ENCODE peak calls at places on chromosomes 5 and 9, in nine cellular contexts. Y, P, N, M, H, G, L, X and C are unnamed samples.

GRCh38 chr5:91257301-91257700 is 125.8 kb downstream of the ARRDC3 start:
- DNase-seq in G (no peak), P (no peak), Y (no peak), M (no peak), N (no peak), X (no peak), L (no peak), H (no peak), C (no peak)

GRCh38 chr5:29924107-29924506 is 1269.4 kb upstream of the CDH6 start:
- DNase-seq in M (no peak), L (no peak), H (no peak), G (peak), P (no peak), Y (no peak), X (no peak), N (no peak), C (no peak)

GRCh38 chr5:96538831-96539250 is 105.8 kb upstream of the PCSK1 start:
- DNase-seq in G (no peak), L (no peak), M (no peak), X (no peak), Y (no peak), N (no peak), P (peak), H (no peak), C (peak)

GRCh38 chr5:140358738-140359310 is 1.2 kb upstream of the SLC4A9 start:
- DNase-seq in P (no peak), M (no peak), G (no peak), X (no peak), L (peak), Y (no peak), H (no peak), N (peak), C (peak)

GRCh38 chr5:68538886-68539420 is 323.4 kb downstream of the PIK3R1 start:
- DNase-seq in L (no peak), Y (no peak), P (no peak), X (no peak), M (no peak), N (no peak), H (no peak), G (no peak), C (no peak)

GRCh38 chr9:93259490-93260289 is 75.8 kb downstream of the WNK2 start:
- DNase-seq in H (peak), P (no peak), L (no peak), Y (no peak), X (peak), G (no peak), M (peak), N (no peak), C (no peak)

GRCh38 chr5:157596449-157596848 is 20.9 kb upstream of the ADAM19 start:
- DNase-seq in M (no peak), P (no peak), X (no peak), L (peak), H (no peak), Y (no peak), N (no peak), G (no peak), C (no peak)

GRCh38 chr5:68287976-68288755 is 72.6 kb downstream of the PIK3R1 start:
- DNase-seq in L (peak), M (peak), G (peak), P (no peak), X (peak), H (peak), N (peak), Y (no peak), C (peak)

GRCh38 chr9:126862461-126862830 is 2.0 kb downstream of the ZBTB34 start:
- DNase-seq in X (no peak), P (no peak), H (no peak), M (no peak), L (no peak), N (no peak), Y (no peak), G (no peak), C (peak)

DNA sequence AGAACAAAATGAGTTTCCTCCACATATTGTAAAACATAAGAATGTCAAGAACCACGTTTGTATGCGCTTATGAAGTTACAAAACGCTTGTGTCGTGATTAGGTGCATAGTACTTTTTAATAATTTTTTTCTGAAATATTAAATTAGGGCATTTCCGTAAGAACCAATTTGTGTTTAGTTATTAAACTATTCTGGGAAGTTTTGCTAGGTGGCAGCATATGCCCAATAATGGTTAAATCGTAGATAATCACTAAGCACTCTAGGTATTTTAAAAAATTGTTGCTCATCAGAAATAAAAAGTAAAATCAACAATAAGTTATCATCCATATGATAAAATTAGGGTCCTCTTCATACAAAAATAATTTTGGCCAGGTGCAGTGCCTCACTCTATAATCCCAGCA is 5.4 kb downstream of the SRFBP1 start:
- DNase-seq in X (no peak), Y (no peak), G (peak), P (no peak), L (no peak), H (no peak), N (no peak), M (no peak), C (peak)
- H3K4me3 ChIP-seq in X (no peak), Y (no peak), G (no peak), P (no peak), L (no peak), H (no peak), N (no peak), M (no peak), C (no peak)

DNA sequence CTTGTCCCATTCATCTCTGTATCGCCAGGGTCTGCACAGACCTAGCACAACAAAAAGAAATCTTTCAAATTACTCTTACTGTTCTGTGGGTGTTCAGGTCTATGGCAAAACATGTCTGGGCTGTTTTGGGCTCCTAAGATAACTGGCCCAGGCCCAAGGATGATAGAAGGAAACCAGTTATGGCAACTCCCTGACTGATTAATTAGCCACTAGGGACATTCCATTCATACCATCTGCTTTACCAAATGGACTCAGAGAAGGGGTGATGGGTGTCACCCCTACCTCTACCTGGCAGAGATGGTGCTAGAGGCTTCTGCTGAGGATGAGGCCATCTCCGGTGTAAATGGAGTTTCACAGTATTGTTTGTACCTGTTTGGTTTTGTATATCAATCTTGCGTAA is 1.9 kb downstream of the SLC31A2 start:
- DNase-seq in H (no peak), G (peak), X (no peak), N (no peak), M (no peak), P (peak), L (no peak), Y (no peak), C (no peak)
- TF ChIP-seq CTCF in H (no peak), G (peak), X (no peak), N (no peak), M (no peak), P (no peak), L (no peak), Y (no peak), C (no peak)

GRCh38 chr9:124267271-124267807 is 9.6 kb downstream of the NEK6 start:
- DNase-seq in Y (no peak), H (peak), P (no peak), L (peak), N (peak), G (peak), M (peak), X (no peak), C (peak)
- H3K4me3 ChIP-seq in Y (peak), H (no peak), P (no peak), L (no peak), N (peak), G (no peak), M (no peak), X (no peak), C (no peak)

GRCh38 chr9:131633491-131634031 is 88.2 kb downstream of the PRRT1B start:
- DNase-seq in G (peak), H (no peak), N (no peak), Y (no peak), M (no peak), L (peak), P (no peak), X (no peak), C (no peak)

GRCh38 chr9:131635912-131636311 is 90.6 kb downstream of the PRRT1B start:
- DNase-seq in G (no peak), Y (no peak), N (no peak), L (no peak), H (no peak), P (no peak), X (no peak), M (no peak), C (no peak)

GRCh38 chr9:131631254-131631653 is 85.9 kb downstream of the PRRT1B start:
- DNase-seq in M (no peak), Y (no peak), P (no peak), X (no peak), N (no peak), G (no peak), H (no peak), L (no peak), C (no peak)

GRCh38 chr9:131636593-131636992 is 91.3 kb downstream of the PRRT1B start:
- DNase-seq in M (no peak), N (no peak), Y (no peak), X (no peak), L (no peak), H (no peak), G (no peak), P (no peak), C (no peak)

DNA sequence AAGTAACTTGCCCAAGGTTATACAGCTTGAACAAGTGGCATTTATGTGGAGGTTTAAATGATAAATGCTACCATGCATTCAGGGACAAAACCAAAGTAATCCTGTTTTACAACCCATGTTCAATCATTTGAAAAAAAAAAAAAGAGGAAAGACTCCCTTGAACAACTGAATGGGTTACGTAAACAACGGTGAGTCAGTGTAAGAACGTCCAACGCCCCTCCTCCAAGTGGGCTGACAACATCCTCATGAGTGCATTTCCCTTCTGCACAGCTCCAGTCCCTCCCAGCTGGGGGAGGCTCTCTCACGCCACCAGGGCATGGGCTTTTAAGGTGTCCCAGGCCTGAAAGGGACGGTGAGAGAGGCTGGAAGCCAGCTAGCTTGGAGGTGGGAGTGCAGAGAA is 90.0 kb downstream of the PRRT1B start:
- DNase-seq in Y (peak), P (peak), G (peak), H (peak), L (peak), X (peak), M (peak), N (peak), C (peak)
- TF ChIP-seq CTCF in Y (no peak), P (no peak), G (no peak), H (peak), L (no peak), X (peak), M (no peak), N (no peak), C (peak)

DNA sequence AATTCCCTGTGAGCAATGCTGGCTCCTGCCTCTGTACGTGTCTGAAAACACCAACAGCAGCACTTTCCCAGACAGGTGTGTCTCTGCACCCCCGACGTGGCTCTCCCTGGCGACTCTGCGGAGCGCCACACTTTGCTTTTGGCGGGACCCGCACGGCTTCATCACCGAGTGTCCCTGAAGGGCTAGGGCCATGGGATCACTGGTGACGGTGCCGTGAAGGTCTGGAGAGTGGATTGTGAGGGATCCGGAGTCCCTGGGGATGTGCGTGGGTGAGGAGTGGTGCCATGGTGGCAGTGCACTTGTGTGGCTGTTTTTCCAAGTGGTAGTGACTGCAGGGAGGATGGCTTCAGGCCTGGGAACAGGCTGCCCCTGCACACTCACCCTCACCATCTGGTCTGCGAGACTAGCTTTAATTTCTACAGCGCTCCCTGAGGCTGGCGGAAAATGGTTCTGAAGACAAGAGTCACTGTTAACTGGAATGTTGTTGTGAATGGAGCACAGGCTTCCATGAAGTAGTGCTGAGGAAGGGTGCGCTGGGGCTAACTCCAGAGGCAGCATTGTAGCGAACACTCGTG is 3.2 kb downstream of the NKD2 start:
- DNase-seq in P (no peak), Y (no peak), L (no peak), M (peak), X (no peak), G (no peak), H (peak), N (no peak), C (no peak)
- H3K4me3 ChIP-seq in P (no peak), Y (no peak), L (no peak), M (no peak), X (no peak), G (no peak), H (peak), N (no peak), C (no peak)

DNA sequence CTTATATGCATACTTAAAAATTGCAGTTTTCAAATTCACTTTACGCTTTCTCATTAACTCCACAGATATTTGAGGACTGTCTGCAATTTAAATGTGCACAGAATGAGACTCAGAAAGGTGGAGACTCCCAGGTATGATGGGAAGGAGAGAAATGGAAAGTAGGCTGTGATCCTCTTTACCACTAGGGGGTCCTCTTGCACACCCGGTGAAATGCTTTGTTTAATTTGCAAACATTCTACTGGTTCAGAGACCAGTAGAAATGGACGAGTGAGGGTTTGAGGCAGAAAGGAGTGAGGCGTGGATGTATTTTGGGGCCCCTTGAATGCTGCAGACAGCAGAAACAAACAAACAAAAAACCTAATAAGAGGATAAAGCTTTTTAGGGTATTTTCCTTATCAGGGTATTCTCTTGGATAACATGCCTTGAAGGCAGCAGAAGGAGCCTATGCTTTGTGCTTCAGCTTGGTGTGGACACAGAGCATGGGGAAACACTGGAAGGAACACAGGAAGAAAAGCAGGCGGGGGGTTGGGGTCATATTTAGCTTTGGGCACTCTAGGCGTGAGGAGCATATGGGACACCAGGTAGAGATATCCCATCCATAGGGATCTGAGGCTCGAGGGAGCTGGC is 410.1 kb downstream of the DMRT2 start:
- DNase-seq in X (no peak), G (peak), M (no peak), N (no peak), P (no peak), L (no peak), H (no peak), Y (no peak), C (no peak)
- TF ChIP-seq CTCF in X (no peak), G (peak), M (peak), N (no peak), P (peak), L (no peak), H (peak), Y (peak), C (peak)